ENCODE peak calls at places on chromosomes 3 and 15, in nine cellular contexts. One of them, this sample, is unnamed. For H3K4me1, the result is how much of the 10 kb centered on the place peaks cover.

GRCh38 chr15:100559330-100559729 is 30.6 kb upstream of the CERS3 start:
- DNase-seq in GM23338: no peak
- DNase-seq in hepatocyte: peak
- DNase-seq in MM.1S: no peak
- DNase-seq in HCT116: no peak
- DNase-seq in GM23248: peak
- DNase-seq in neural progenitor cell: no peak
- DNase-seq in SK-N-SH: no peak
- DNase-seq in PC-3: peak
- DNase-seq in this sample: no peak

GRCh38 chr15:34018021-34018645 is 20.9 kb downstream of the AVEN start:
- DNase-seq in GM23338: no peak
- DNase-seq in MM.1S: no peak
- DNase-seq in SK-N-SH: no peak
- DNase-seq in GM23248: no peak
- DNase-seq in neural progenitor cell: no peak
- DNase-seq in hepatocyte: no peak
- DNase-seq in HCT116: no peak
- DNase-seq in PC-3: no peak
- DNase-seq in this sample: no peak

GRCh38 chr3:115667175-115668065 is 44.1 kb downstream of the GAP43 start:
- DNase-seq in GM23248: peak
- DNase-seq in SK-N-SH: no peak
- DNase-seq in MM.1S: no peak
- DNase-seq in PC-3: no peak
- DNase-seq in GM23338: peak
- DNase-seq in HCT116: no peak
- DNase-seq in hepatocyte: no peak
- DNase-seq in neural progenitor cell: peak
- DNase-seq in this sample: no peak

GRCh38 chr3:186128158-186128557 is 19.3 kb upstream of the ETV5 start:
- DNase-seq in PC-3: no peak
- DNase-seq in GM23338: peak
- DNase-seq in MM.1S: no peak
- DNase-seq in hepatocyte: no peak
- DNase-seq in neural progenitor cell: no peak
- DNase-seq in HCT116: no peak
- DNase-seq in GM23248: no peak
- DNase-seq in SK-N-SH: no peak
- DNase-seq in this sample: no peak

GRCh38 chr3:103992469-103992868 is 1374.2 kb upstream of the ALCAM start:
- DNase-seq in GM23338: peak
- DNase-seq in SK-N-SH: no peak
- DNase-seq in neural progenitor cell: no peak
- DNase-seq in GM23248: no peak
- DNase-seq in HCT116: no peak
- DNase-seq in MM.1S: no peak
- DNase-seq in PC-3: no peak
- DNase-seq in hepatocyte: no peak
- DNase-seq in this sample: no peak

GRCh38 chr15:99135194-99135593 is 30.3 kb downstream of the SYNM start:
- DNase-seq in MM.1S: peak
- DNase-seq in GM23248: no peak
- DNase-seq in HCT116: no peak
- DNase-seq in neural progenitor cell: no peak
- DNase-seq in hepatocyte: no peak
- DNase-seq in PC-3: peak
- DNase-seq in SK-N-SH: no peak
- DNase-seq in GM23338: no peak
- DNase-seq in this sample: no peak

GRCh38 chr3:110026421-110026820 is 689.1 kb upstream of the DPPA4 start:
- DNase-seq in PC-3: no peak
- DNase-seq in GM23248: peak
- DNase-seq in SK-N-SH: peak
- DNase-seq in GM23338: no peak
- DNase-seq in HCT116: no peak
- DNase-seq in hepatocyte: no peak
- DNase-seq in MM.1S: no peak
- DNase-seq in neural progenitor cell: no peak
- DNase-seq in this sample: no peak

GRCh38 chr15:52115598-52116427 is 3.2 kb upstream of the BCL2L10 start:
- DNase-seq in GM23338: no peak
- DNase-seq in HCT116: no peak
- DNase-seq in SK-N-SH: no peak
- DNase-seq in MM.1S: no peak
- DNase-seq in GM23248: no peak
- DNase-seq in neural progenitor cell: no peak
- DNase-seq in hepatocyte: no peak
- DNase-seq in PC-3: no peak
- DNase-seq in this sample: no peak

GRCh38 chr15:43492266-43492665 is 690 bp downstream of the TP53BP1 start:
- DNase-seq in hepatocyte: no peak
- DNase-seq in HCT116: no peak
- DNase-seq in PC-3: no peak
- DNase-seq in neural progenitor cell: peak
- DNase-seq in MM.1S: no peak
- DNase-seq in GM23248: no peak
- DNase-seq in SK-N-SH: no peak
- DNase-seq in GM23338: peak
- DNase-seq in this sample: peak

GRCh38 chr15:90456236-90456635 is 68.2 kb downstream of the IQGAP1 start:
- DNase-seq in GM23248: no peak
- DNase-seq in GM23338: peak
- DNase-seq in HCT116: no peak
- DNase-seq in PC-3: no peak
- DNase-seq in neural progenitor cell: peak
- DNase-seq in hepatocyte: no peak
- DNase-seq in MM.1S: no peak
- DNase-seq in SK-N-SH: no peak
- DNase-seq in this sample: no peak

GRCh38 chr3:113285741-113286140 is 74.4 kb downstream of the BOC start:
- DNase-seq in HCT116: no peak
- DNase-seq in PC-3: no peak
- DNase-seq in GM23338: no peak
- DNase-seq in hepatocyte: no peak
- DNase-seq in SK-N-SH: no peak
- DNase-seq in GM23248: no peak
- DNase-seq in neural progenitor cell: no peak
- DNase-seq in MM.1S: no peak
- DNase-seq in this sample: no peak

GRCh38 chr3:105364113-105364512 is 2.6 kb upstream of the ALCAM start:
- DNase-seq in neural progenitor cell: no peak
- DNase-seq in GM23338: no peak
- DNase-seq in hepatocyte: no peak
- DNase-seq in GM23248: peak
- DNase-seq in MM.1S: no peak
- DNase-seq in HCT116: no peak
- DNase-seq in SK-N-SH: no peak
- DNase-seq in PC-3: peak
- DNase-seq in this sample: no peak

GRCh38 chr3:126133606-126134005 is 46.8 kb downstream of the ALDH1L1 start:
- DNase-seq in SK-N-SH: no peak
- DNase-seq in GM23248: no peak
- DNase-seq in PC-3: no peak
- DNase-seq in HCT116: no peak
- DNase-seq in GM23338: no peak
- DNase-seq in hepatocyte: no peak
- DNase-seq in neural progenitor cell: no peak
- DNase-seq in MM.1S: no peak
- DNase-seq in this sample: no peak

GRCh38 chr3:60573494-60573893 is 677.8 kb downstream of the FHIT start:
- DNase-seq in GM23338: no peak
- DNase-seq in SK-N-SH: no peak
- DNase-seq in GM23248: peak
- DNase-seq in PC-3: peak
- DNase-seq in hepatocyte: no peak
- DNase-seq in MM.1S: no peak
- DNase-seq in HCT116: no peak
- DNase-seq in neural progenitor cell: peak
- DNase-seq in this sample: no peak

GRCh38 chr3:63429905-63430304 is 151.8 kb downstream of the SYNPR start:
- DNase-seq in hepatocyte: no peak
- DNase-seq in neural progenitor cell: no peak
- DNase-seq in GM23248: no peak
- DNase-seq in PC-3: no peak
- DNase-seq in GM23338: no peak
- DNase-seq in HCT116: no peak
- DNase-seq in SK-N-SH: no peak
- DNase-seq in MM.1S: no peak
- DNase-seq in this sample: no peak

GRCh38 chr3:113136071-113136470 is 75.3 kb upstream of the BOC start:
- DNase-seq in hepatocyte: peak
- DNase-seq in MM.1S: peak
- DNase-seq in neural progenitor cell: peak
- DNase-seq in HCT116: peak
- DNase-seq in SK-N-SH: no peak
- DNase-seq in GM23248: peak
- DNase-seq in GM23338: peak
- DNase-seq in PC-3: peak
- DNase-seq in this sample: peak

GRCh38 chr3:101050866-101051265 is 57.6 kb upstream of the ABI3BP start:
- DNase-seq in SK-N-SH: no peak
- DNase-seq in MM.1S: no peak
- DNase-seq in neural progenitor cell: no peak
- DNase-seq in HCT116: no peak
- DNase-seq in hepatocyte: no peak
- DNase-seq in GM23248: no peak
- DNase-seq in PC-3: no peak
- DNase-seq in GM23338: no peak
- DNase-seq in this sample: no peak

GRCh38 chr3:136042608-136043221 is 77.2 kb downstream of the PPP2R3A start:
- DNase-seq in neural progenitor cell: peak
- DNase-seq in HCT116: peak
- DNase-seq in hepatocyte: peak
- DNase-seq in MM.1S: peak
- DNase-seq in GM23338: peak
- DNase-seq in PC-3: peak
- DNase-seq in GM23248: peak
- DNase-seq in SK-N-SH: peak
- DNase-seq in this sample: peak

GRCh38 chr15:39213385-39213840 is 367.5 kb upstream of the THBS1 start:
- DNase-seq in GM23248: peak
- DNase-seq in HCT116: peak
- DNase-seq in hepatocyte: peak
- DNase-seq in SK-N-SH: no peak
- DNase-seq in neural progenitor cell: peak
- DNase-seq in GM23338: peak
- DNase-seq in PC-3: peak
- DNase-seq in MM.1S: no peak
- DNase-seq in this sample: no peak
- TF ChIP-seq EZH2phosphoT487 in GM23248: no peak
- TF ChIP-seq EZH2phosphoT487 in HCT116: no peak
- TF ChIP-seq EZH2phosphoT487 in hepatocyte: no peak
- TF ChIP-seq EZH2phosphoT487 in SK-N-SH: no peak
- TF ChIP-seq EZH2phosphoT487 in neural progenitor cell: no peak
- TF ChIP-seq EZH2phosphoT487 in GM23338: no peak
- TF ChIP-seq EZH2phosphoT487 in PC-3: no peak
- TF ChIP-seq EZH2phosphoT487 in MM.1S: no peak
- TF ChIP-seq EZH2phosphoT487 in this sample: no peak

DNA sequence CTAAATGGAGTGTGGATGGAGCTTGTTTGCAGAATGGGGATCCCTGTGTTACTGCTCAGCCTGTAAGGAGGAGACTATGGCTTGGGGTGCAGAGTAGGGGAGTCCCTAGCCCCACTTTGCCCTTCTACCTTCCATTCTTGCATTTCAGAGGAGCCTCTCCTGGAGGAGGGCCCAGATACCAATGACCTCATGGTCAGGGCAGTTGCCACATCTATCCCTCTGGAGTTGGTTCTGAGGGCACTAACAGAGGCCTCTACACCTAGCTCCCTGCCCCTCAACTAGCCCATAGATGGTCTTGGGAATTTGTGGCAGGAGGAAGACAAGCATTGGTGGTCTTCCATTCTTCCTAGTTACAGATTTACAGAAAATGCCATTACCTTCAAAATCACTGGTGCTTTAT is 6.1 kb downstream of the SKOR1 start:
- DNase-seq in SK-N-SH: no peak
- DNase-seq in PC-3: no peak
- DNase-seq in neural progenitor cell: no peak
- DNase-seq in HCT116: no peak
- DNase-seq in GM23338: no peak
- DNase-seq in hepatocyte: no peak
- DNase-seq in MM.1S: no peak
- DNase-seq in GM23248: no peak
- DNase-seq in this sample: no peak
- H3K4me1 ChIP-seq in SK-N-SH: under half
- H3K4me1 ChIP-seq in PC-3: under half
- H3K4me1 ChIP-seq in neural progenitor cell: half or more
- H3K4me1 ChIP-seq in HCT116: under half
- H3K4me1 ChIP-seq in GM23338: under half
- H3K4me1 ChIP-seq in hepatocyte: half or more
- H3K4me1 ChIP-seq in MM.1S: under half
- H3K4me1 ChIP-seq in GM23248: under half
- H3K4me1 ChIP-seq in this sample: under half

DNA sequence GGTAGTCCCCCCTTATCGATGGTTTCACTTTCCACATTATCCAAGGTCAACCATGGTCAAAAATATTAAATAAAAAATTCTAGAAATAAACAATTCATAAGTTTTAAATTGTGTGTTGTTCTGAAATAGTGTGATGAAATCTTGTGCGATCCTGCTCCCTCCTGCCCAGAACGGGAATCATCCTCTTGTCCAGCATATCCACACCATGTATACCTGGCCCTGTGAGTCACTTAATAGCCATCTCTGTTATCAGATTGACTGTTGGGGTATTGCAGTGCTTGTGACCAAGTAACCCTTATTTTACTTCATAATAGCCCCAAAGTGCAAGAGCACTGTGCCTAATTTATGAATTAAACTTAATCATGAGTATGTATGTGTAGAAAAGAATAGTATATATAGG is 19.1 kb downstream of the FAM81A start:
- DNase-seq in neural progenitor cell: no peak
- DNase-seq in HCT116: no peak
- DNase-seq in SK-N-SH: no peak
- DNase-seq in hepatocyte: no peak
- DNase-seq in PC-3: peak
- DNase-seq in MM.1S: no peak
- DNase-seq in GM23338: no peak
- DNase-seq in GM23248: no peak
- DNase-seq in this sample: no peak
- TF ChIP-seq EZH2phosphoT487 in neural progenitor cell: no peak
- TF ChIP-seq EZH2phosphoT487 in HCT116: no peak
- TF ChIP-seq EZH2phosphoT487 in SK-N-SH: no peak
- TF ChIP-seq EZH2phosphoT487 in hepatocyte: no peak
- TF ChIP-seq EZH2phosphoT487 in PC-3: no peak
- TF ChIP-seq EZH2phosphoT487 in MM.1S: no peak
- TF ChIP-seq EZH2phosphoT487 in GM23338: no peak
- TF ChIP-seq EZH2phosphoT487 in GM23248: no peak
- TF ChIP-seq EZH2phosphoT487 in this sample: no peak

DNA sequence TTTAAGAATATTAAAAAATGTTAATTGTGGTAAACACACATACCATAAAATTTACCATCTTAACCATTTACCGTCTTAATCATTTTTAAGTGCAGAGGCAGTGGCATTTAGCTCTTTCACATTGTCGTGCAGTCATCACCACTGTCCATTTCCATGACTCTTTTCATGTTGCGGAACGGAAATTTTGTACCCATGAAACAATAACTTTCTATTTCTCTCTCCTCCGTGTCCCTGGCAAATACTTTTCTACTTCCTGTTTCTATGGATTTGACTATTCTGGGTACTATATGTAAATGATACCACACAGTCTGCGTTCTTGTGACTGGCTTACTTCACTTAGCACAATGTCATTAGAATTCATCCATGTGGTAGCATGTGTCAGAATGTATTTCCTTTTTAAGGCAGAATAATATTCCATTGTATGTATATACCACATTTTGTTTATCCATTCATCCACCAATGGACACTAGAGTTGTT is 27.9 kb downstream of the AKAP13 start:
- DNase-seq in SK-N-SH: no peak
- DNase-seq in MM.1S: peak
- DNase-seq in PC-3: no peak
- DNase-seq in GM23338: no peak
- DNase-seq in GM23248: no peak
- DNase-seq in hepatocyte: no peak
- DNase-seq in neural progenitor cell: no peak
- DNase-seq in HCT116: no peak
- DNase-seq in this sample: peak
- H3K4me1 ChIP-seq in SK-N-SH: under half
- H3K4me1 ChIP-seq in MM.1S: under half
- H3K4me1 ChIP-seq in PC-3: half or more
- H3K4me1 ChIP-seq in GM23338: under half
- H3K4me1 ChIP-seq in GM23248: half or more
- H3K4me1 ChIP-seq in hepatocyte: under half
- H3K4me1 ChIP-seq in neural progenitor cell: under half
- H3K4me1 ChIP-seq in HCT116: half or more
- H3K4me1 ChIP-seq in this sample: half or more

This sample was measured in OCI-LY7.